ENCODE peak calls at places on chromosomes 3 and 15, in eight cellular contexts. One of them, this sample, is unnamed.
A peak's percentile ranks its signal among the peaks of the same experiment; 100 is the strongest.

GRCh38 chr3:89113887-89114840 is 6.7 kb downstream of the EPHA3 start:
- DNase-seq in midbrain: peak; percentile 74
- DNase-seq in cardiac fibroblast: peak; percentile 74
- DNase-seq in HT-29: no peak
- DNase-seq in stimulated activated CD8-positive, alpha-beta memory T cell treated with anti-CD3 and anti-CD28 coated beads, Interleukin-4, amount 100 ng/mL, for 24 hours: no peak
- DNase-seq in GM12865: peak; percentile 46
- DNase-seq in H4: peak; percentile 48
- DNase-seq in right cardiac atrium: peak; percentile 82
- DNase-seq in this sample: no peak

GRCh38 chr3:47978386-47978785 is 37.8 kb downstream of the MAP4 start:
- DNase-seq in cardiac fibroblast: peak; percentile 36
- DNase-seq in midbrain: no peak
- DNase-seq in H4: no peak
- DNase-seq in HT-29: no peak
- DNase-seq in GM12865: no peak
- DNase-seq in right cardiac atrium: no peak
- DNase-seq in stimulated activated CD8-positive, alpha-beta memory T cell treated with anti-CD3 and anti-CD28 coated beads, Interleukin-4, amount 100 ng/mL, for 24 hours: no peak
- DNase-seq in this sample: no peak

GRCh38 chr15:97684249-97684648 is 276.3 kb upstream of the ARRDC4 start:
- DNase-seq in right cardiac atrium: no peak
- DNase-seq in H4: no peak
- DNase-seq in stimulated activated CD8-positive, alpha-beta memory T cell treated with anti-CD3 and anti-CD28 coated beads, Interleukin-4, amount 100 ng/mL, for 24 hours: no peak
- DNase-seq in midbrain: no peak
- DNase-seq in HT-29: peak; percentile 45
- DNase-seq in cardiac fibroblast: no peak
- DNase-seq in GM12865: no peak
- DNase-seq in this sample: no peak

GRCh38 chr15:92809880-92810361 is 90.2 kb upstream of the CHD2 start:
- DNase-seq in HT-29: peak; percentile 80
- DNase-seq in stimulated activated CD8-positive, alpha-beta memory T cell treated with anti-CD3 and anti-CD28 coated beads, Interleukin-4, amount 100 ng/mL, for 24 hours: no peak
- DNase-seq in H4: no peak
- DNase-seq in cardiac fibroblast: peak; percentile 65
- DNase-seq in midbrain: peak; percentile 71
- DNase-seq in right cardiac atrium: no peak
- DNase-seq in GM12865: peak; percentile 85
- DNase-seq in this sample: no peak

GRCh38 chr3:186261638-186262037 is 100.4 kb downstream of the DGKG start:
- DNase-seq in GM12865: peak; percentile 35
- DNase-seq in HT-29: peak; percentile 9
- DNase-seq in cardiac fibroblast: peak; percentile 29
- DNase-seq in stimulated activated CD8-positive, alpha-beta memory T cell treated with anti-CD3 and anti-CD28 coated beads, Interleukin-4, amount 100 ng/mL, for 24 hours: no peak
- DNase-seq in midbrain: no peak
- DNase-seq in right cardiac atrium: no peak
- DNase-seq in H4: no peak
- DNase-seq in this sample: no peak

GRCh38 chr3:66297917-66298316 is 77.1 kb downstream of the SLC25A26 start:
- DNase-seq in stimulated activated CD8-positive, alpha-beta memory T cell treated with anti-CD3 and anti-CD28 coated beads, Interleukin-4, amount 100 ng/mL, for 24 hours: no peak
- DNase-seq in right cardiac atrium: no peak
- DNase-seq in HT-29: no peak
- DNase-seq in H4: no peak
- DNase-seq in cardiac fibroblast: peak; percentile 71
- DNase-seq in midbrain: no peak
- DNase-seq in GM12865: no peak
- DNase-seq in this sample: no peak

GRCh38 chr15:91942676-91943417 is 89.3 kb downstream of the SLCO3A1 start:
- DNase-seq in midbrain: peak; percentile 48
- DNase-seq in cardiac fibroblast: peak; percentile 94
- DNase-seq in GM12865: peak; percentile 18
- DNase-seq in H4: peak; percentile 85
- DNase-seq in stimulated activated CD8-positive, alpha-beta memory T cell treated with anti-CD3 and anti-CD28 coated beads, Interleukin-4, amount 100 ng/mL, for 24 hours: peak; percentile 1
- DNase-seq in right cardiac atrium: peak; percentile 87
- DNase-seq in HT-29: peak; percentile 60
- DNase-seq in this sample: peak; percentile 18

GRCh38 chr3:11020764-11021163 is 28.2 kb downstream of the SLC6A1 start:
- DNase-seq in right cardiac atrium: no peak
- DNase-seq in HT-29: no peak
- DNase-seq in H4: no peak
- DNase-seq in cardiac fibroblast: no peak
- DNase-seq in GM12865: no peak
- DNase-seq in midbrain: no peak
- DNase-seq in stimulated activated CD8-positive, alpha-beta memory T cell treated with anti-CD3 and anti-CD28 coated beads, Interleukin-4, amount 100 ng/mL, for 24 hours: no peak
- DNase-seq in this sample: no peak

GRCh38 chr3:159852821-159853505 is 135.7 kb upstream of the IL12A start:
- DNase-seq in right cardiac atrium: peak; percentile 89
- DNase-seq in H4: peak; percentile 49
- DNase-seq in cardiac fibroblast: peak; percentile 80
- DNase-seq in stimulated activated CD8-positive, alpha-beta memory T cell treated with anti-CD3 and anti-CD28 coated beads, Interleukin-4, amount 100 ng/mL, for 24 hours: no peak
- DNase-seq in GM12865: no peak
- DNase-seq in HT-29: no peak
- DNase-seq in midbrain: peak; percentile 61
- DNase-seq in this sample: no peak

GRCh38 chr3:194089357-194090177 is 46.4 kb upstream of the HES1 start:
- DNase-seq in midbrain: no peak
- DNase-seq in cardiac fibroblast: peak; percentile 99
- DNase-seq in stimulated activated CD8-positive, alpha-beta memory T cell treated with anti-CD3 and anti-CD28 coated beads, Interleukin-4, amount 100 ng/mL, for 24 hours: no peak
- DNase-seq in GM12865: no peak
- DNase-seq in H4: peak; percentile 99
- DNase-seq in right cardiac atrium: peak; percentile 76
- DNase-seq in HT-29: peak; percentile 93
- DNase-seq in this sample: no peak

GRCh38 chr3:115834068-115834467 is 210.8 kb downstream of the GAP43 start:
- DNase-seq in H4: no peak
- DNase-seq in GM12865: no peak
- DNase-seq in HT-29: no peak
- DNase-seq in stimulated activated CD8-positive, alpha-beta memory T cell treated with anti-CD3 and anti-CD28 coated beads, Interleukin-4, amount 100 ng/mL, for 24 hours: no peak
- DNase-seq in cardiac fibroblast: peak; percentile 73
- DNase-seq in midbrain: no peak
- DNase-seq in right cardiac atrium: no peak
- DNase-seq in this sample: no peak

GRCh38 chr3:122921791-122922651 is 105.5 kb downstream of the SEMA5B start:
- DNase-seq in midbrain: no peak
- DNase-seq in right cardiac atrium: no peak
- DNase-seq in GM12865: peak; percentile 40
- DNase-seq in stimulated activated CD8-positive, alpha-beta memory T cell treated with anti-CD3 and anti-CD28 coated beads, Interleukin-4, amount 100 ng/mL, for 24 hours: peak; percentile 23
- DNase-seq in cardiac fibroblast: no peak
- DNase-seq in HT-29: no peak
- DNase-seq in H4: no peak
- DNase-seq in this sample: no peak

GRCh38 chr3:189602471-189602870 is 28.7 kb upstream of the TP63 start:
- DNase-seq in right cardiac atrium: no peak
- DNase-seq in H4: no peak
- DNase-seq in midbrain: no peak
- DNase-seq in stimulated activated CD8-positive, alpha-beta memory T cell treated with anti-CD3 and anti-CD28 coated beads, Interleukin-4, amount 100 ng/mL, for 24 hours: no peak
- DNase-seq in cardiac fibroblast: no peak
- DNase-seq in GM12865: no peak
- DNase-seq in HT-29: no peak
- DNase-seq in this sample: no peak

GRCh38 chr3:25235033-25235432 is 193.0 kb upstream of the RARB start:
- DNase-seq in right cardiac atrium: no peak
- DNase-seq in stimulated activated CD8-positive, alpha-beta memory T cell treated with anti-CD3 and anti-CD28 coated beads, Interleukin-4, amount 100 ng/mL, for 24 hours: no peak
- DNase-seq in cardiac fibroblast: peak; percentile 22
- DNase-seq in GM12865: no peak
- DNase-seq in midbrain: no peak
- DNase-seq in H4: peak; percentile 17
- DNase-seq in HT-29: no peak
- DNase-seq in this sample: no peak

GRCh38 chr3:156602424-156602823 is 47.5 kb upstream of the SSR3 start:
- DNase-seq in right cardiac atrium: no peak
- DNase-seq in cardiac fibroblast: peak; percentile 28
- DNase-seq in midbrain: no peak
- DNase-seq in GM12865: peak; percentile 42
- DNase-seq in H4: no peak
- DNase-seq in HT-29: no peak
- DNase-seq in stimulated activated CD8-positive, alpha-beta memory T cell treated with anti-CD3 and anti-CD28 coated beads, Interleukin-4, amount 100 ng/mL, for 24 hours: no peak
- DNase-seq in this sample: no peak